ENCODE peak calls at places on chromosomes 5 and 9, in four cellular contexts. One of them, this sample, is unnamed.

GRCh38 chr5:119275146-119275872 is 80.5 kb upstream of the TNFAIP8 start:
- DNase-seq in foreskin fibroblast: no peak
- DNase-seq in Caki2: peak
- DNase-seq in left ventricle myocardium inferior: no peak
- DNase-seq in this sample: no peak

GRCh38 chr9:108640211-108640610 is 215.6 kb downstream of the ACTL7B start:
- DNase-seq in foreskin fibroblast: no peak
- DNase-seq in Caki2: no peak
- DNase-seq in left ventricle myocardium inferior: no peak
- DNase-seq in this sample: peak

GRCh38 chr9:87570000-87570834 is 72.5 kb downstream of the DAPK1 start:
- DNase-seq in foreskin fibroblast: no peak
- DNase-seq in Caki2: peak
- DNase-seq in left ventricle myocardium inferior: no peak
- DNase-seq in this sample: no peak

GRCh38 chr9:110049699-110050450 is 158.1 kb downstream of the C9orf152 start:
- DNase-seq in foreskin fibroblast: no peak
- DNase-seq in Caki2: no peak
- DNase-seq in left ventricle myocardium inferior: peak
- DNase-seq in this sample: no peak

GRCh38 chr5:172059661-172060100 is 53.2 kb upstream of the FBXW11 start:
- DNase-seq in foreskin fibroblast: no peak
- DNase-seq in Caki2: peak
- DNase-seq in left ventricle myocardium inferior: no peak
- DNase-seq in this sample: no peak

GRCh38 chr5:135150767-135151166 is 116.7 kb upstream of the PITX1 start:
- DNase-seq in foreskin fibroblast: no peak
- DNase-seq in Caki2: no peak
- DNase-seq in left ventricle myocardium inferior: no peak
- DNase-seq in this sample: no peak

GRCh38 chr5:94614156-94614805 is 4.1 kb downstream of the KIAA0825 start:
- DNase-seq in foreskin fibroblast: no peak
- DNase-seq in Caki2: no peak
- DNase-seq in left ventricle myocardium inferior: no peak
- DNase-seq in this sample: no peak

GRCh38 chr9:14806941-14807340 is 84.4 kb upstream of the CER1 start:
- DNase-seq in foreskin fibroblast: no peak
- DNase-seq in Caki2: no peak
- DNase-seq in left ventricle myocardium inferior: no peak
- DNase-seq in this sample: no peak

GRCh38 chr5:167835146-167835545 is 456.3 kb upstream of the WWC1 start:
- DNase-seq in foreskin fibroblast: no peak
- DNase-seq in Caki2: no peak
- DNase-seq in left ventricle myocardium inferior: no peak
- DNase-seq in this sample: peak

GRCh38 chr5:65969539-65970393 is 43.4 kb downstream of the ERBIN start:
- DNase-seq in foreskin fibroblast: no peak
- DNase-seq in Caki2: no peak
- DNase-seq in left ventricle myocardium inferior: no peak
- DNase-seq in this sample: no peak

GRCh38 chr5:119470851-119471451 is 18.7 kb downstream of the HSD17B4 start:
- DNase-seq in foreskin fibroblast: peak
- DNase-seq in Caki2: no peak
- DNase-seq in left ventricle myocardium inferior: no peak
- DNase-seq in this sample: peak

GRCh38 chr5:149073217-149073616 is 10.4 kb upstream of the SH3TC2 start:
- DNase-seq in foreskin fibroblast: peak
- DNase-seq in Caki2: peak
- DNase-seq in left ventricle myocardium inferior: no peak
- DNase-seq in this sample: no peak

GRCh38 chr5:60959156-60959555 is 14.2 kb downstream of the NDUFAF2 start:
- DNase-seq in foreskin fibroblast: no peak
- DNase-seq in Caki2: no peak
- DNase-seq in left ventricle myocardium inferior: no peak
- DNase-seq in this sample: peak

GRCh38 chr5:36982146-36982545 is 105.6 kb downstream of the NIPBL start:
- DNase-seq in foreskin fibroblast: peak
- DNase-seq in Caki2: no peak
- DNase-seq in left ventricle myocardium inferior: no peak
- DNase-seq in this sample: no peak

GRCh38 chr5:128988476-128988875 is 23.2 kb downstream of the SLC27A6 start:
- DNase-seq in foreskin fibroblast: no peak
- DNase-seq in Caki2: no peak
- DNase-seq in left ventricle myocardium inferior: no peak
- DNase-seq in this sample: no peak

GRCh38 chr5:9337908-9338307 is 208.0 kb downstream of the SEMA5A start:
- DNase-seq in foreskin fibroblast: peak
- DNase-seq in Caki2: no peak
- DNase-seq in left ventricle myocardium inferior: no peak
- DNase-seq in this sample: peak

GRCh38 chr5:9265391-9266287 is 280.2 kb downstream of the SEMA5A start:
- DNase-seq in foreskin fibroblast: peak
- DNase-seq in Caki2: no peak
- DNase-seq in left ventricle myocardium inferior: peak
- DNase-seq in this sample: peak

GRCh38 chr5:181221105-181221791 is 1.8 kb upstream of the TRIM41 start:
- DNase-seq in foreskin fibroblast: no peak
- DNase-seq in Caki2: no peak
- DNase-seq in left ventricle myocardium inferior: no peak
- DNase-seq in this sample: no peak

GRCh38 chr9:34559616-34560546 is 29.6 kb downstream of the CNTFR start:
- DNase-seq in foreskin fibroblast: peak
- DNase-seq in Caki2: no peak
- DNase-seq in left ventricle myocardium inferior: peak
- DNase-seq in this sample: peak

GRCh38 chr5:14204785-14205321 is 61.7 kb downstream of the TRIO start:
- DNase-seq in foreskin fibroblast: peak
- DNase-seq in Caki2: peak
- DNase-seq in left ventricle myocardium inferior: peak
- DNase-seq in this sample: no peak

GRCh38 chr5:66633754-66634153 is 37.6 kb downstream of the MAST4 start:
- DNase-seq in foreskin fibroblast: no peak
- DNase-seq in Caki2: no peak
- DNase-seq in left ventricle myocardium inferior: no peak
- DNase-seq in this sample: no peak

GRCh38 chr5:72195581-72195980 is 88.3 kb downstream of the MAP1B start:
- DNase-seq in foreskin fibroblast: no peak
- DNase-seq in Caki2: no peak
- DNase-seq in left ventricle myocardium inferior: no peak
- DNase-seq in this sample: no peak

GRCh38 chr5:154365823-154366222 is 80.0 kb upstream of the SAP30L start:
- DNase-seq in foreskin fibroblast: peak
- DNase-seq in Caki2: no peak
- DNase-seq in left ventricle myocardium inferior: no peak
- DNase-seq in this sample: no peak

GRCh38 chr5:175285263-175285662 is 158.7 kb downstream of the DRD1 start:
- DNase-seq in foreskin fibroblast: no peak
- DNase-seq in Caki2: no peak
- DNase-seq in left ventricle myocardium inferior: no peak
- DNase-seq in this sample: peak

GRCh38 chr5:10649518-10650410 is 85.9 kb downstream of the ANKRD33B start:
- DNase-seq in foreskin fibroblast: no peak
- DNase-seq in Caki2: no peak
- DNase-seq in left ventricle myocardium inferior: no peak
- DNase-seq in this sample: no peak